ENCODE peak calls at places on chromosomes 12 and 14, in four cellular contexts. A is prostate gland, W is tibial artery, L is cardiac fibroblast. N is an unnamed sample.

GRCh38 chr14:32324601-32325000 is 4.5 kb upstream of the AKAP6 start:
- DNase-seq in A (no peak), W (no peak), L (no peak), N (no peak)

GRCh38 chr14:56378046-56378445 is 201.6 kb upstream of the TMEM260 start:
- DNase-seq in W (no peak), A (no peak), L (no peak), N (no peak)

GRCh38 chr14:67137744-67138371 is 51.4 kb upstream of the GARIN2 start:
- DNase-seq in W (no peak), A (no peak), L (peak), N (peak)

GRCh38 chr12:26513357-26514043 is 318.1 kb downstream of the SSPN start:
- DNase-seq in L (no peak), W (no peak), A (no peak), N (no peak)

GRCh38 chr12:96988919-96989318 is 81.9 kb downstream of the NEDD1 start:
- DNase-seq in L (no peak), W (no peak), A (no peak), N (no peak)

GRCh38 chr14:100536721-100537700 is 50.2 kb downstream of the BEGAIN start:
- DNase-seq in L (no peak), A (no peak), W (peak), N (no peak)

GRCh38 chr12:27812502-27812901 is 32.5 kb upstream of the MANSC4 start:
- DNase-seq in A (no peak), L (no peak), W (no peak), N (no peak)

GRCh38 chr12:32181498-32182175 is 75.0 kb downstream of the BICD1 start:
- DNase-seq in W (no peak), L (no peak), A (peak), N (no peak)

GRCh38 chr12:47370421-47370820 is 290.7 kb upstream of the AMIGO2 start:
- DNase-seq in L (no peak), A (peak), W (no peak), N (no peak)

GRCh38 chr14:31843361-31844091 is 233.6 kb upstream of the ARHGAP5 start:
- DNase-seq in L (peak), W (no peak), A (no peak), N (no peak)

GRCh38 chr12:52873832-52874572 is 25.2 kb upstream of the KRT78 start:
- DNase-seq in A (peak), L (peak), W (peak), N (peak)

GRCh38 chr12:125329239-125330238 is 264.3 kb downstream of the AACS start:
- DNase-seq in A (no peak), L (peak), W (no peak), N (no peak)

GRCh38 chr14:60722836-60723217 is 1.3 kb downstream of the SIX4 start:
- DNase-seq in W (no peak), L (peak), A (peak), N (peak)

GRCh38 chr12:48334807-48335206 is 15.9 kb downstream of the ZNF641 start:
- DNase-seq in A (no peak), W (no peak), L (no peak), N (no peak)

GRCh38 chr12:16573652-16574077 is 32.3 kb downstream of the LMO3 start:
- DNase-seq in A (no peak), W (peak), L (peak), N (no peak)

GRCh38 chr12:12441891-12442461 is 85.1 kb downstream of the BORCS5 start:
- DNase-seq in W (no peak), L (peak), A (no peak), N (no peak)

GRCh38 chr14:58107947-58108552 is 44.0 kb downstream of the ARMH4 start:
- DNase-seq in L (peak), A (peak), W (no peak), N (peak)

GRCh38 chr12:30796891-30797371 is 42.2 kb upstream of the CAPRIN2 start:
- DNase-seq in W (no peak), L (peak), A (no peak), N (no peak)

GRCh38 chr12:68131867-68132414 is 27.6 kb downstream of the IFNG start:
- DNase-seq in A (no peak), L (no peak), W (no peak), N (no peak)

GRCh38 chr14:89447182-89447970 is 30.3 kb upstream of the FOXN3 start:
- DNase-seq in W (no peak), L (no peak), A (no peak), N (no peak)

GRCh38 chr14:69615471-69616407 is 4.3 kb downstream of the SUSD6 start:
- DNase-seq in W (peak), A (peak), L (peak), N (peak)

GRCh38 chr12:1605129-1606020 is 11.0 kb upstream of the FBXL14 start:
- DNase-seq in A (peak), L (peak), W (peak), N (peak)

GRCh38 chr12:46977976-46978375 is 101.4 kb upstream of the PCED1B start:
- DNase-seq in W (no peak), L (no peak), A (no peak), N (no peak)

GRCh38 chr12:42426733-42427132 is 100.8 kb downstream of the PPHLN1 start:
- DNase-seq in A (no peak), W (no peak), L (peak), N (peak)

GRCh38 chr12:75690556-75690955 is 179.1 kb upstream of the KRR1 start:
- DNase-seq in A (no peak), L (peak), W (no peak), N (peak)

GRCh38 chr12:28500373-28501024 is 310.2 kb downstream of the CCDC91 start:
- DNase-seq in A (no peak), W (no peak), L (peak), N (no peak)

GRCh38 chr12:114213055-114213561 is 192.8 kb downstream of the TBX5 start:
- DNase-seq in A (no peak), L (no peak), W (no peak), N (no peak)

GRCh38 chr14:102500190-102500661 is 9.3 kb downstream of the ANKRD9 start:
- DNase-seq in W (peak), A (peak), L (peak), N (peak)

GRCh38 chr12:58008658-58009057 is 67.3 kb downstream of the ATP23 start:
- DNase-seq in L (no peak), W (no peak), A (no peak), N (no peak)

GRCh38 chr12:51460519-51460918 is 35.9 kb downstream of the SLC4A8 start:
- DNase-seq in L (no peak), W (no peak), A (no peak), N (no peak)

GRCh38 chr14:103880334-103880985 is 33.1 kb upstream of the PPP1R13B start:
- DNase-seq in L (peak), A (peak), W (peak), N (peak)

GRCh38 chr12:106090586-106091411 is 48.0 kb downstream of the NUAK1 start:
- DNase-seq in W (peak), L (peak), A (no peak), N (peak)

GRCh38 chr12:51847830-51848727 is at the start of gene FIGNL2:
- DNase-seq in L (no peak), A (no peak), W (no peak), N (no peak)

GRCh38 chr12:131415781-131416180 is 295.1 kb upstream of the SFSWAP start:
- DNase-seq in W (no peak), L (no peak), A (no peak), N (no peak)

GRCh38 chr12:71938728-71939385 is at the start of gene TPH2:
- DNase-seq in W (no peak), A (no peak), L (peak), N (peak)

GRCh38 chr12:6538420-6539275 is 4.3 kb downstream of the GAPDH start:
- DNase-seq in W (no peak), A (no peak), L (peak), N (peak)

GRCh38 chr14:40983604-40984003 is 623.1 kb upstream of the LRFN5 start:
- DNase-seq in L (peak), A (no peak), W (no peak), N (peak)

GRCh38 chr14:24838945-24839616 is 205.1 kb upstream of the GZMB start:
- DNase-seq in A (peak), L (no peak), W (no peak), N (no peak)

GRCh38 chr12:4562034-4562657 is at the start of gene DYRK4:
- DNase-seq in A (peak), L (peak), W (peak), N (no peak)

N was measured in H4.